ENCODE peak calls at places on chromosomes 4 and X, in five cellular contexts. P is D721Med, V is IMR-90, Q is cardiac fibroblast, M is GM04504. D is an unnamed sample.

GRCh38 chrX:13024911-13025454 is 19.4 kb downstream of the FAM9C start:
- DNase-seq in P (no peak), V (no peak), Q (no peak), M (no peak), D (no peak)

GRCh38 chrX:13078739-13079444 is 34.5 kb upstream of the FAM9C start:
- DNase-seq in P (no peak), V (peak; percentile 81), Q (peak; percentile 82), M (peak; percentile 73), D (no peak)

GRCh38 chr4:133096972-133097371 is 52.1 kb upstream of the PCDH10 start:
- DNase-seq in P (no peak), V (no peak), Q (no peak), M (no peak), D (no peak)

GRCh38 chr4:73984736-73985527 is 3.1 kb downstream of the PPBP start:
- DNase-seq in P (no peak), V (peak; percentile 70), Q (no peak), M (no peak), D (no peak)

GRCh38 chrX:13721819-13722527 is 12.4 kb downstream of the TRAPPC2 start:
- DNase-seq in P (no peak), V (peak; percentile 86), Q (peak; percentile 58), M (no peak), D (no peak)

GRCh38 chr4:160143574-160143973 is 1040.7 kb downstream of the RAPGEF2 start:
- DNase-seq in P (no peak), V (no peak), Q (no peak), M (no peak), D (no peak)

GRCh38 chr4:3413675-3414420 is 27.9 kb upstream of the HGFAC start:
- DNase-seq in P (no peak), V (no peak), Q (no peak), M (no peak), D (no peak)

GRCh38 chrX:138986235-138986634 is 274.7 kb upstream of the FGF13 start:
- DNase-seq in P (no peak), V (no peak), Q (no peak), M (peak; percentile 3), D (no peak)

GRCh38 chr4:15400911-15401671 is 26.7 kb upstream of the C1QTNF7 start:
- DNase-seq in P (no peak), V (peak; percentile 65), Q (peak; percentile 94), M (peak; percentile 64), D (no peak)

GRCh38 chr4:149595500-149595899 is 220.1 kb downstream of the IQCM start:
- DNase-seq in P (no peak), V (no peak), Q (peak; percentile 3), M (no peak), D (no peak)

GRCh38 chr4:48909697-48910096 is 3.1 kb upstream of the OCIAD2 start:
- DNase-seq in P (no peak), V (peak; percentile 99), Q (peak; percentile 92), M (peak; percentile 96), D (no peak)

GRCh38 chrX:117407449-117408170 is 709.0 kb downstream of the KLHL13 start:
- DNase-seq in P (no peak), V (no peak), Q (no peak), M (no peak), D (no peak)

GRCh38 chrX:51803833-51804232 is 60.6 kb downstream of the GSPT2 start:
- DNase-seq in P (no peak), V (no peak), Q (peak; percentile 45), M (no peak), D (no peak)

GRCh38 chr4:14837860-14838259 is 164.4 kb upstream of the CPEB2 start:
- DNase-seq in P (no peak), V (no peak), Q (no peak), M (no peak), D (no peak)

GRCh38 chrX:106203315-106203714 is 35.2 kb downstream of the PWWP3B start:
- DNase-seq in P (no peak), V (no peak), Q (no peak), M (no peak), D (no peak)

GRCh38 chrX:25726539-25726938 is 411.6 kb upstream of the MAGEB18 start:
- DNase-seq in P (no peak), V (no peak), Q (peak; percentile 1), M (no peak), D (no peak)

GRCh38 chr4:128358231-128358902 is 70.8 kb upstream of the PGRMC2 start:
- DNase-seq in P (no peak), V (peak; percentile 91), Q (peak; percentile 87), M (peak; percentile 86), D (no peak)